ENCODE peak calls at places on chromosomes 1 and 21, in six cellular contexts. H is HCT116, F is K562, T is H1, L is GM12878, O is HepG2. V is an unnamed sample. For H3K4me1, the result is how much of the 10 kb centered on the place peaks cover.

GRCh38 chr1:85602536-85602935 is 22.0 kb downstream of the CCN1 start:
- DNase-seq in H (no peak), F (no peak), T (no peak), L (no peak), O (no peak), V (no peak)

GRCh38 chr1:21165632-21166031 is 11.1 kb downstream of the EIF4G3 start:
- DNase-seq in H (no peak), F (no peak), T (no peak), L (no peak), O (no peak), V (no peak)

GRCh38 chr1:212311836-212312497 is 26.8 kb downstream of the PPP2R5A start:
- DNase-seq in H (no peak), F (no peak), T (no peak), L (no peak), O (no peak), V (no peak)

GRCh38 chr1:85397490-85398044 is 67.4 kb downstream of the DDAH1 start:
- DNase-seq in H (no peak), F (no peak), T (no peak), L (no peak), O (no peak), V (no peak)

GRCh38 chr21:42892582-42892930 is 553 bp upstream of the NDUFV3 start:
- DNase-seq in H (no peak), F (no peak), T (no peak), L (no peak), O (peak), V (no peak)

GRCh38 chr1:20732588-20733360 is at the start of gene SH2D5:
- DNase-seq in H (peak), F (peak), T (peak), L (peak), O (peak), V (no peak)

GRCh38 chr21:35390013-35390776 is 341.1 kb upstream of the RUNX1 start:
- DNase-seq in H (no peak), F (no peak), T (no peak), L (no peak), O (no peak), V (no peak)

GRCh38 chr1:156337052-156337887 is 822 bp downstream of the CCT3 start:
- DNase-seq in H (no peak), F (peak), T (no peak), L (no peak), O (no peak), V (no peak)

GRCh38 chr1:76136894-76137293 is 62.3 kb downstream of the ST6GALNAC3 start:
- DNase-seq in H (no peak), F (no peak), T (no peak), L (no peak), O (no peak), V (no peak)

GRCh38 chr1:200893411-200893901 is 1.2 kb upstream of the INAVA start:
- DNase-seq in H (no peak), F (no peak), T (no peak), L (no peak), O (no peak), V (no peak)

GRCh38 chr1:163084330-163084729 is 15.2 kb downstream of the RGS4 start:
- DNase-seq in H (no peak), F (no peak), T (no peak), L (no peak), O (no peak), V (no peak)

GRCh38 chr1:245209658-245210415 is 55.1 kb downstream of the KIF26B start:
- DNase-seq in H (no peak), F (no peak), T (no peak), L (no peak), O (no peak), V (no peak)

GRCh38 chr1:85445906-85446305 is 19.1 kb downstream of the DDAH1 start:
- DNase-seq in H (no peak), F (no peak), T (no peak), L (no peak), O (no peak), V (no peak)

GRCh38 chr1:1540015-1540816 is at the start of gene TMEM240:
- DNase-seq in H (no peak), F (no peak), T (peak), L (no peak), O (no peak), V (peak)

GRCh38 chr1:93604411-93604810 is 77.2 kb downstream of the BCAR3 start:
- DNase-seq in H (no peak), F (no peak), T (no peak), L (no peak), O (peak), V (no peak)

GRCh38 chr1:87887095-87887494 is 558.4 kb downstream of the LMO4 start:
- DNase-seq in H (no peak), F (no peak), T (no peak), L (no peak), O (no peak), V (no peak)

GRCh38 chr1:15722836-15723542 is 13.1 kb upstream of the SLC25A34 start:
- DNase-seq in H (no peak), F (no peak), T (no peak), L (no peak), O (no peak), V (peak)

GRCh38 chr21:38249256-38249655 is 7.5 kb upstream of the KCNJ15 start:
- DNase-seq in H (no peak), F (no peak), T (no peak), L (peak), O (no peak), V (no peak)

GRCh38 chr1:178536844-178537371 is 24.0 kb downstream of the TEX35 start:
- DNase-seq in H (peak), F (no peak), T (no peak), L (no peak), O (peak), V (no peak)

GRCh38 chr1:220368352-220369265 is 96.4 kb upstream of the RAB3GAP2 start:
- DNase-seq in H (no peak), F (no peak), T (no peak), L (no peak), O (no peak), V (no peak)

GRCh38 chr1:1027723-1028266 is 7.9 kb downstream of the AGRN start:
- DNase-seq in H (no peak), F (no peak), T (no peak), L (no peak), O (no peak), V (no peak)

GRCh38 chr1:169574336-169574735 is 11.9 kb downstream of the F5 start:
- DNase-seq in H (no peak), F (no peak), T (no peak), L (no peak), O (no peak), V (no peak)

GRCh38 chr1:42939216-42939615 is 19.5 kb downstream of the SLC2A1 start:
- DNase-seq in H (no peak), F (no peak), T (no peak), L (no peak), O (peak), V (no peak)

GRCh38 chr1:231124746-231125145 is 37.1 kb upstream of the TRIM67 start:
- DNase-seq in H (no peak), F (no peak), T (no peak), L (no peak), O (peak), V (no peak)

GRCh38 chr1:243559575-243560172 is 290.4 kb downstream of the AKT3 start:
- DNase-seq in H (no peak), F (no peak), T (no peak), L (no peak), O (no peak), V (no peak)

GRCh38 chr1:107979088-107979487 is 14.1 kb upstream of the VAV3 start:
- DNase-seq in H (no peak), F (no peak), T (no peak), L (no peak), O (no peak), V (no peak)

GRCh38 chr1:239387304-239388231 is 1.2 kb downstream of the CHRM3 start:
- DNase-seq in H (no peak), F (no peak), T (no peak), L (no peak), O (no peak), V (no peak)

GRCh38 chr1:228983231-228983660 is 248.0 kb downstream of the RHOU start:
- DNase-seq in H (no peak), F (no peak), T (no peak), L (no peak), O (no peak), V (no peak)

GRCh38 chr1:25609921-25610320 is 6.7 kb upstream of the MAN1C1 start:
- DNase-seq in H (no peak), F (no peak), T (no peak), L (no peak), O (no peak), V (no peak)

GRCh38 chr21:32868631-32869454 is 97.3 kb upstream of the PAXBP1 start:
- DNase-seq in H (no peak), F (no peak), T (no peak), L (no peak), O (no peak), V (no peak)

GRCh38 chr1:54857741-54858665 is 29.0 kb downstream of the DHCR24 start:
- DNase-seq in H (peak), F (no peak), T (no peak), L (no peak), O (no peak), V (no peak)

GRCh38 chr1:204345941-204346678 is 13.6 kb downstream of the PLEKHA6 start:
- DNase-seq in H (no peak), F (no peak), T (no peak), L (no peak), O (no peak), V (no peak)

GRCh38 chr1:41698916-41699860 is 214.7 kb upstream of the EDN2 start:
- DNase-seq in H (no peak), F (no peak), T (no peak), L (peak), O (no peak), V (no peak)

GRCh38 chr1:23198373-23198772 is 18.9 kb downstream of the HTR1D start:
- DNase-seq in H (peak), F (no peak), T (no peak), L (no peak), O (no peak), V (no peak)

GRCh38 chr1:46581685-46582455 is 22.2 kb downstream of the MKNK1 start:
- DNase-seq in H (no peak), F (no peak), T (no peak), L (no peak), O (no peak), V (no peak)

GRCh38 chr1:46589529-46589928 is 14.5 kb downstream of the MKNK1 start:
- DNase-seq in H (no peak), F (no peak), T (no peak), L (no peak), O (no peak), V (no peak)

GRCh38 chr1:46587072-46587471 is 17.0 kb downstream of the MKNK1 start:
- DNase-seq in H (no peak), F (no peak), T (no peak), L (no peak), O (no peak), V (no peak)

GRCh38 chr1:46582972-46583371 is 21.1 kb downstream of the MKNK1 start:
- DNase-seq in H (no peak), F (no peak), T (no peak), L (no peak), O (no peak), V (no peak)

GRCh38 chr1:46585312-46585711 is 18.8 kb downstream of the MKNK1 start:
- DNase-seq in H (no peak), F (no peak), T (no peak), L (no peak), O (no peak), V (no peak)
- H3K4me1 ChIP-seq in H (under half), F (under half), T (under half), L (under half), O (under half), V (under half)

GRCh38 chr1:167881069-167881468 is 32.9 kb downstream of the ADCY10 start:
- DNase-seq in H (no peak), F (no peak), T (no peak), L (no peak), O (no peak), V (no peak)

GRCh38 chr1:167881786-167882185 is 32.1 kb downstream of the ADCY10 start:
- DNase-seq in H (no peak), F (no peak), T (no peak), L (no peak), O (peak), V (no peak)

GRCh38 chr1:167880570-167880969 is 33.4 kb downstream of the ADCY10 start:
- DNase-seq in H (no peak), F (no peak), T (no peak), L (no peak), O (no peak), V (no peak)

GRCh38 chr1:167878372-167879160 is 35.4 kb downstream of the ADCY10 start:
- DNase-seq in H (no peak), F (peak), T (no peak), L (no peak), O (peak), V (no peak)

GRCh38 chr1:167876597-167877175 is 37.2 kb downstream of the ADCY10 start:
- DNase-seq in H (no peak), F (no peak), T (no peak), L (no peak), O (no peak), V (no peak)
- TF ChIP-seq ZNF274 in H (no peak), F (no peak), T (no peak), L (no peak), O (no peak), V (no peak)

GRCh38 chr1:242209063-242209462 is 210.2 kb upstream of the MAP1LC3C start:
- DNase-seq in H (no peak), F (no peak), T (no peak), L (no peak), O (no peak), V (no peak)
- H3K4me1 ChIP-seq in H (under half), F (under half), T (under half), L (under half), O (under half), V (under half)

GRCh38 chr1:30743584-30744059 is 14.0 kb downstream of the LAPTM5 start:
- DNase-seq in H (no peak), F (no peak), T (no peak), L (peak), O (no peak), V (no peak)

GRCh38 chr1:30742300-30742962 is 15.1 kb downstream of the LAPTM5 start:
- DNase-seq in H (no peak), F (no peak), T (no peak), L (no peak), O (no peak), V (no peak)

GRCh38 chr1:30744060-30744756 is 13.4 kb downstream of the LAPTM5 start:
- DNase-seq in H (no peak), F (no peak), T (no peak), L (no peak), O (no peak), V (no peak)

GRCh38 chr1:30740952-30741894 is 16.4 kb downstream of the LAPTM5 start:
- DNase-seq in H (no peak), F (no peak), T (no peak), L (no peak), O (no peak), V (no peak)

DNA sequence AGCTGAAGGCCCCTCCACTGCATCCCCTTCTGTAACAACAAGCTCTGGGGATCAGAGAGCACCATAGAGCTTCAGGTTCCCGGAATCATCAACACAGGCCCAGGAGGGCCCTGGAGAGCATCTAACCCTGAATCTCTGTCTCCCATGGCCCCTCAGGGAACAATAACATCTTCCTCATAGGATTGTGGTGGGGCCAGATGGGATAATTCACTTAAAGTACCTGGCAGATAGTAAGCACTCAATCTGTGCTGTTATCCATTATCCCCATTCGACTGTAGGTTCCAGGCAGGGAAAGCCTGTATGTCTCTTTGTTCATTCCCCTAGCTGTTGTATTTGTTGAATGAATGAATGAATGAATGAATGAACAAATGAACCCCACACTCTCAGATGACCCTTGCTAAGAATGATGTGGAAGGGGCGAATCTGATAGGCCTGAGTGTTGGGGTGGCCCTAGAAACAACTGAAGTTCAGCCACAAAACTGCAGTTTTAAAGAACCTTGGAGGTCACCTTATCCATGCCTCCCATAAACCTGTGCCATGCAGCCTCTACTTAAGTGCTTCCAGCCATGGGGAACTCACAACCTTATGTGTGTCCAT is 14.5 kb downstream of the LAPTM5 start:
- DNase-seq in H (no peak), F (no peak), T (no peak), L (no peak), O (no peak), V (no peak)
- TF ChIP-seq ZNF274 in H (no peak), F (no peak), T (no peak), L (no peak), O (no peak), V (no peak)

DNA sequence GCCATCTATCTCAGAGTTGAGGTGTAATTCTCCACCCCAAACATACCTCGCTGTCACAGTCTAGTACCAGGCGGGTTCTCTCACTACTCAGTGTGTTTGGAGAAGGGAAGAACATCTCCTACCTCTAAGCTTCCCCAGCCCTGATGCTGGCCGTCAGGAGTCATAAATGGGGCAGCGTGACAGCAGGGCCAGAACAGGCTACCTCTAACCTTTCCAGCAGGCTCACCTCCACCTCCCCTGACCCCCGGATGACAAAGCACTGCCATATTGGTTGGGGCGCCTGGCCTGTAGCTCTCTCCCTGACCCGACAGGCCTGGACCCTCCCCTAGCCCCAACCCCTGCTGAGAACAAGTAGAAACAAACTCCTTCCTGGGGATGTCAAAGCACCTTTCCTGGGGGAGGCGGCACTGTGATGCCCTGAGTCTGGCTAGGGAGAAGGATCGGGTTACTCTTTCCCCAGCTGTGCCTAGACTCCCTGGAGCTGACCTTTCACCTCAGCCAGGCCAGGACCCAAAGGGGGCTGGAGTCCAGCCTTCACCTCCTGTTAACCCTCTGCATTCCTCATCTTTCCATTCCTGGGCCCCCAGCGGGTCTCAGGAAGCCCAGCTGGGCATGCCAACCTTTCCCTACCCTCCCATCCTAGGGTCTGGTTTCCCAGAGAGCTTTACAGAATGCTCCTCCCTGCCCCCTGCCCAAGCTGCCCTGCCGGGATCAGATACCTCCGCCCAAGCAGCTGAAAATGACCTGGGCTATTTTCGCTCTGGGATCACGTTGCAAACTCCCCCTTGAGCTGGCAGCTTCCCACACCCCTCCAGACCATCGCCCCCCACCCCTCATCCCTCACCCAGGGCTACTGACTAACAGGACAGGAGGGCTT is 34.2 kb downstream of the AHDC1 start:
- DNase-seq in H (no peak), F (peak), T (no peak), L (no peak), O (peak), V (no peak)
- H3K4me1 ChIP-seq in H (half or more), F (half or more), T (under half), L (under half), O (half or more), V (half or more)

GRCh38 chr1:65997693-65998092 is 205.0 kb downstream of the PDE4B start:
- DNase-seq in H (no peak), F (no peak), T (no peak), L (no peak), O (no peak), V (no peak)
- TF ChIP-seq ZNF274 in H (no peak), F (no peak), T (no peak), L (no peak), O (no peak), V (no peak)

GRCh38 chr1:30450818-30451233 is 272.6 kb downstream of the MATN1 start:
- DNase-seq in H (no peak), F (no peak), T (no peak), L (no peak), O (no peak), V (no peak)

GRCh38 chr1:30450148-30450817 is 273.1 kb downstream of the MATN1 start:
- DNase-seq in H (no peak), F (no peak), T (no peak), L (no peak), O (no peak), V (no peak)

GRCh38 chr1:30452170-30452569 is 271.2 kb downstream of the MATN1 start:
- DNase-seq in H (no peak), F (no peak), T (no peak), L (no peak), O (no peak), V (no peak)

GRCh38 chr1:30452925-30453324 is 270.5 kb downstream of the MATN1 start:
- DNase-seq in H (no peak), F (no peak), T (no peak), L (no peak), O (no peak), V (no peak)

GRCh38 chr1:30451532-30452125 is 271.8 kb downstream of the MATN1 start:
- DNase-seq in H (no peak), F (no peak), T (no peak), L (no peak), O (no peak), V (no peak)
- H3K4me1 ChIP-seq in H (under half), F (under half), T (under half), L (under half), O (under half), V (under half)

GRCh38 chr21:44658511-44658910 is 779 bp downstream of the KRTAP12-3 start:
- DNase-seq in H (no peak), F (no peak), T (no peak), L (no peak), O (no peak), V (no peak)
- TF ChIP-seq ZNF274 in H (no peak), F (no peak), T (no peak), L (no peak), O (no peak), V (no peak)

GRCh38 chr1:6239213-6239752 is 3.5 kb upstream of the ICMT start:
- DNase-seq in H (no peak), F (no peak), T (peak), L (no peak), O (no peak), V (no peak)
- H3K4me1 ChIP-seq in H (under half), F (under half), T (under half), L (under half), O (half or more), V (under half)

GRCh38 chr1:206685256-206685748 is 597 bp downstream of the MAPKAPK2 start:
- DNase-seq in H (no peak), F (peak), T (no peak), L (no peak), O (no peak), V (no peak)
- TF ChIP-seq ZNF274 in H (no peak), F (no peak), T (no peak), L (no peak), O (no peak), V (no peak)